ENCODE peak calls at places on chromosomes 6 and 20, in eight cellular contexts. B is substantia nigra, X is fibroblast of lung, F is neural progenitor cell, Z is MM.1S, P is IMR-90, D is hepatocyte, K is ovary. Y is an unnamed sample.

GRCh38 chr20:41649489-41649888 is 31.3 kb upstream of the CHD6 start:
- DNase-seq in B (no peak), X (no peak), F (no peak), Z (peak), P (no peak), D (peak), K (no peak), Y (no peak)

GRCh38 chr6:122458087-122458486 is 13.5 kb downstream of the SERINC1 start:
- DNase-seq in B (no peak), X (no peak), F (no peak), Z (no peak), P (no peak), D (no peak), K (no peak), Y (no peak)

GRCh38 chr20:49612127-49612738 is 44.3 kb upstream of the PTGIS start:
- DNase-seq in B (peak), X (no peak), F (no peak), Z (no peak), P (no peak), D (no peak), K (no peak), Y (no peak)

GRCh38 chr20:9531581-9531980 is 17.2 kb downstream of the LAMP5 start:
- DNase-seq in B (no peak), X (no peak), F (no peak), Z (no peak), P (no peak), D (no peak), K (no peak), Y (no peak)

GRCh38 chr6:117142995-117143394 is 122.4 kb upstream of the VGLL2 start:
- DNase-seq in B (no peak), X (no peak), F (no peak), Z (no peak), P (no peak), D (no peak), K (no peak), Y (no peak)

GRCh38 chr20:3887870-3888614 is 1.1 kb upstream of the PANK2 start:
- DNase-seq in B (no peak), X (peak), F (peak), Z (no peak), P (no peak), D (no peak), K (peak), Y (no peak)

GRCh38 chr6:119791746-119792145 is 442.2 kb upstream of the MAN1A1 start:
- DNase-seq in B (no peak), X (no peak), F (no peak), Z (no peak), P (no peak), D (no peak), K (no peak), Y (no peak)

GRCh38 chr6:142903806-142904205 is 41.2 kb downstream of the HIVEP2 start:
- DNase-seq in B (no peak), X (peak), F (no peak), Z (no peak), P (peak), D (no peak), K (no peak), Y (peak)

GRCh38 chr6:122198922-122199321 is 200.5 kb upstream of the HSF2 start:
- DNase-seq in B (no peak), X (no peak), F (no peak), Z (no peak), P (no peak), D (no peak), K (no peak), Y (no peak)

GRCh38 chr20:1566701-1567100 is 9.2 kb upstream of the SIRPD start:
- DNase-seq in B (no peak), X (no peak), F (no peak), Z (no peak), P (peak), D (peak), K (no peak), Y (no peak)

GRCh38 chr20:47680804-47681529 is 104.3 kb downstream of the SULF2 start:
- DNase-seq in B (no peak), X (no peak), F (no peak), Z (no peak), P (peak), D (no peak), K (no peak), Y (no peak)

GRCh38 chr6:151482290-151482689 is 11.5 kb upstream of the CCDC170 start:
- DNase-seq in B (no peak), X (peak), F (no peak), Z (no peak), P (peak), D (peak), K (no peak), Y (no peak)

GRCh38 chr20:62550087-62550565 is 74.3 kb upstream of the GATA5 start:
- DNase-seq in B (no peak), X (no peak), F (peak), Z (no peak), P (no peak), D (no peak), K (peak), Y (no peak)

GRCh38 chr6:76852776-76853175 is 610.5 kb downstream of the HTR1B start:
- DNase-seq in B (no peak), X (no peak), F (no peak), Z (peak), P (peak), D (no peak), K (no peak), Y (no peak)

GRCh38 chr20:50292324-50293243 is 102.0 kb downstream of the CEBPB start:
- DNase-seq in B (peak), X (peak), F (no peak), Z (no peak), P (peak), D (peak), K (peak), Y (no peak)

GRCh38 chr6:44537306-44538049 is 150.0 kb downstream of the CDC5L start:
- DNase-seq in B (no peak), X (no peak), F (no peak), Z (no peak), P (no peak), D (no peak), K (no peak), Y (no peak)

GRCh38 chr20:50191065-50191565 is 485 bp downstream of the CEBPB start:
- DNase-seq in B (no peak), X (no peak), F (no peak), Z (peak), P (no peak), D (peak), K (peak), Y (peak)

GRCh38 chr6:624979-625378 is 31.9 kb downstream of the HUS1B start:
- DNase-seq in B (no peak), X (peak), F (peak), Z (no peak), P (peak), D (peak), K (no peak), Y (no peak)

GRCh38 chr20:53866787-53867740 is 203.3 kb downstream of the BCAS1 start:
- DNase-seq in B (no peak), X (no peak), F (peak), Z (peak), P (no peak), D (no peak), K (no peak), Y (no peak)

GRCh38 chr6:5173862-5174643 is 86.7 kb downstream of the LYRM4 start:
- DNase-seq in B (peak), X (no peak), F (no peak), Z (peak), P (peak), D (no peak), K (no peak), Y (peak)

GRCh38 chr6:46254331-46254730 is 83.6 kb upstream of the ENPP5 start:
- DNase-seq in B (no peak), X (no peak), F (no peak), Z (no peak), P (no peak), D (no peak), K (no peak), Y (no peak)

GRCh38 chr20:4123537-4124225 is 108.3 kb upstream of the RNF24 start:
- DNase-seq in B (no peak), X (no peak), F (no peak), Z (no peak), P (no peak), D (no peak), K (no peak), Y (no peak)

GRCh38 chr6:16839780-16840179 is 78.5 kb upstream of the ATXN1 start:
- DNase-seq in B (no peak), X (no peak), F (no peak), Z (no peak), P (no peak), D (no peak), K (no peak), Y (no peak)
- H3K27ac ChIP-seq in B (no peak), X (no peak), F (no peak), Z (no peak), P (no peak), D (no peak), K (no peak), Y (peak)

GRCh38 chr20:44231193-44231592 is 15.9 kb upstream of the GDAP1L1 start:
- DNase-seq in B (no peak), X (no peak), F (no peak), Z (no peak), P (no peak), D (no peak), K (no peak), Y (no peak)

GRCh38 chr20:44224651-44225050 is 14.1 kb upstream of the OSER1 start:
- DNase-seq in B (no peak), X (no peak), F (no peak), Z (no peak), P (no peak), D (no peak), K (no peak), Y (no peak)

GRCh38 chr20:44233436-44234016 is 13.6 kb upstream of the GDAP1L1 start:
- DNase-seq in B (no peak), X (no peak), F (no peak), Z (no peak), P (no peak), D (no peak), K (no peak), Y (no peak)

GRCh38 chr20:44231713-44232468 is 15.2 kb upstream of the GDAP1L1 start:
- DNase-seq in B (no peak), X (no peak), F (peak), Z (no peak), P (no peak), D (no peak), K (no peak), Y (no peak)

GRCh38 chr20:44228465-44229258 is 18.1 kb upstream of the OSER1 start:
- DNase-seq in B (no peak), X (no peak), F (no peak), Z (no peak), P (no peak), D (no peak), K (no peak), Y (no peak)
- H3K27ac ChIP-seq in B (no peak), X (no peak), F (no peak), Z (no peak), P (no peak), D (no peak), K (no peak), Y (no peak)

GRCh38 chr20:33061626-33062025 is 7.9 kb downstream of the BPIFB3 start:
- DNase-seq in B (no peak), X (no peak), F (no peak), Z (no peak), P (no peak), D (no peak), K (no peak), Y (no peak)
- H3K27ac ChIP-seq in B (no peak), X (no peak), F (no peak), Z (no peak), P (no peak), D (no peak), K (no peak), Y (no peak)

DNA sequence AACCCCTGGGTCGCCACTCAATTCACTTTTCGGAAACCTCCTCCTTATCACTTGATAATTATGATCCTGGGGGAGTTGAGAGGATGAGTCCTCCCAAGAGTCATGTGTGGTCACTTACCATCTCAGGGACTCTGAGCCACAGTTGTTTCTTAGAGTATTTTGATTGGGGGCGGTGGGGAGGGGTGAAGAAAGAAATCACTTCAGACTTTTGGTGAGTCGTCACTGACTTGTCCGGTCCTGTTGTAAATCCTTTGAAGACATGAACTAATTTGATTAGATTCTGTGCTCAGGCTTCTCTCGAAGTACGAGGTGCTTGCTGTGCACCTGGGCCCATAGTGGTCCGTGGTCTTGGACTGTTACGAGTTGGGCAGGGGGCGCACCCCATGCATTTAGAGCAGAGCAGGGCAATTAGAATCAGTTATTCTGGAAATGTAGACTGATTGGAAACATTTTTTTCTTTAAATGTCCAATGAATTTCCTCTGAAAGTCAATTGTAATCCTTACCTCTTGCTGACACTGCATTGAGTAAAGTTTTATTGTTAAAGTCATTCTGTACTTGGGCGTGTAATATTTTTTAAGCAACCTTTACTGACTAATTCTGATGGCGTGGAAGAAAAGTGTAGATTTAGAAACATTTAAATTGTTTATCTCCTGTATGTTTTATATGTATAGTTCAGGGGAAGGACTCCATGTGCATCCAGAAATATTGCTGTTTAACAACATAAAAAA is 173.4 kb downstream of the SLC16A10 start:
- DNase-seq in B (no peak), X (no peak), F (no peak), Z (no peak), P (peak), D (no peak), K (no peak), Y (no peak)
- H3K27ac ChIP-seq in B (no peak), X (no peak), F (no peak), Z (no peak), P (no peak), D (no peak), K (no peak), Y (peak)

GRCh38 chr20:44279228-44279627 is 31.8 kb downstream of the FITM2 start:
- DNase-seq in B (no peak), X (peak), F (no peak), Z (no peak), P (peak), D (no peak), K (peak), Y (no peak)

GRCh38 chr20:44273231-44274215 is 26.4 kb downstream of the GDAP1L1 start:
- DNase-seq in B (no peak), X (no peak), F (no peak), Z (no peak), P (no peak), D (no peak), K (no peak), Y (no peak)

GRCh38 chr20:44268802-44269201 is 21.7 kb downstream of the GDAP1L1 start:
- DNase-seq in B (no peak), X (no peak), F (no peak), Z (no peak), P (no peak), D (no peak), K (no peak), Y (no peak)

GRCh38 chr20:44271915-44272663 is 25.0 kb downstream of the GDAP1L1 start:
- DNase-seq in B (no peak), X (no peak), F (peak), Z (no peak), P (no peak), D (no peak), K (no peak), Y (no peak)

GRCh38 chr20:44274303-44275017 is 27.4 kb downstream of the GDAP1L1 start:
- DNase-seq in B (no peak), X (no peak), F (no peak), Z (no peak), P (no peak), D (no peak), K (no peak), Y (no peak)
- H3K27ac ChIP-seq in B (no peak), X (no peak), F (no peak), Z (no peak), P (no peak), D (no peak), K (no peak), Y (no peak)

GRCh38 chr6:52611833-52612232 is 35.0 kb upstream of the TRAM2 start:
- DNase-seq in B (no peak), X (no peak), F (no peak), Z (no peak), P (no peak), D (no peak), K (no peak), Y (no peak)
- H3K27ac ChIP-seq in B (no peak), X (peak), F (no peak), Z (no peak), P (peak), D (peak), K (no peak), Y (no peak)

GRCh38 chr6:24802271-24803059 is 3.7 kb upstream of the ARMH2 start:
- DNase-seq in B (no peak), X (no peak), F (no peak), Z (no peak), P (peak), D (no peak), K (no peak), Y (no peak)

GRCh38 chr6:24796616-24797290 is 2.0 kb downstream of the ARMH2 start:
- DNase-seq in B (no peak), X (no peak), F (no peak), Z (no peak), P (no peak), D (no peak), K (no peak), Y (no peak)

GRCh38 chr6:24797596-24798216 is 1.0 kb downstream of the ARMH2 start:
- DNase-seq in B (no peak), X (no peak), F (no peak), Z (no peak), P (no peak), D (no peak), K (no peak), Y (no peak)

GRCh38 chr6:24798740-24799540 is at the start of gene ARMH2:
- DNase-seq in B (no peak), X (no peak), F (no peak), Z (no peak), P (peak), D (no peak), K (no peak), Y (no peak)

DNA sequence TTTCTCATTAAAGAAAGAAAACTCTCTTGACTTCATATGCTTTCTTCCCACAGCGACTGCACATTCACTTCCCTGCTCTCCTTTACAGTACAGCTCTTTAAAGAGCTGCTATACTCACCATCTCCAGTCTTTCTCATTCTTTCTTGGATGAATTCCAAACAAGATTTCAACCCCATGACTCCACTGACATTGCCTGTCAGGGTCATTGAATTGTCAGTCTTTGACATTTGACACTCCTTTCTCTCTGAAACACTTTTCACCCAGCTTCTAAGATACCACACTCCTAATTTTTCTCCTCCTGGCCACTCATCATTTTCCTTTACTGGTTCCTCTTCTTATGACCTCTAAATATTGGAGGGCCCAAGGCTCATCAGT is 811 bp upstream of the ARMH2 start:
- DNase-seq in B (no peak), X (no peak), F (no peak), Z (no peak), P (no peak), D (no peak), K (no peak), Y (no peak)
- H3K27ac ChIP-seq in B (no peak), X (no peak), F (no peak), Z (no peak), P (no peak), D (no peak), K (no peak), Y (no peak)

GRCh38 chr6:11433860-11434259 is 103.7 kb upstream of the TMEM170B start:
- DNase-seq in B (no peak), X (no peak), F (no peak), Z (no peak), P (no peak), D (no peak), K (no peak), Y (no peak)
- H3K27ac ChIP-seq in B (no peak), X (peak), F (no peak), Z (no peak), P (peak), D (peak), K (no peak), Y (no peak)

DNA sequence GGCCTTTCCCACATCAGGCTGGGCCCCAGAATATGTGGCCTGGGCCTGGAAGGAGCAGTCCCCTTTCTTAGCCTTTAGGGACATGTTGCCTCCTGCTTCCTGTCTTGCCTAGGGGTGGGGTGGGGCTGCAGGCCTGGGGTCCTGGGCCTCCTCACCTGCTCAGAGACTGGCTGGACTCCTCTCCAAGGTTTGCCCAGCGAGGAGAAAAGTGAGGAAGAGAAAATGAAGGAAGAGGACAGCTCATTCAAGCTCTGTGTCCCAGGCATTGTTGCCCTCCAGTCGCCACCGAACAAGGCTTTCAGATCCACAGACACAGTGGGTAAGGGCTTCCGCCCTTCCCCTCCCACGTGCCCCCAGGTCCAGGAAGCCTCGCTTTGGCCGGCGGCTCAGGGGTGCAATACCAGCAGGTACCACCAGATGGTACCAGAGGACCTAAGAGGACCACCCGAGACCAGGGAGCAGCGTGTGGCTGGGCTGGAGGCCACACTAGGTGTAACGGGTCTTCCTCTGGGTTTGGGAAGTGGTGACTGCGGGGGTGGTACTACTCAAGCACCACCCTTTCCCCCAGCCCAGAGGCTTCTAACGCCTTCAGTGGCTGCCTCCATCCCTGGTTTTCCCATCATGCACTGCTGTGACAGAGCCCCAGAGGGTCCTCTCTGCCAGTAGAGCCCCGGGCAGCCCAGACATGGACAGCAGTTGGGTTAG is 5.5 kb upstream of the BAK1 start:
- DNase-seq in B (peak), X (peak), F (peak), Z (peak), P (peak), D (peak), K (peak), Y (peak)
- H3K27ac ChIP-seq in B (no peak), X (no peak), F (no peak), Z (no peak), P (no peak), D (no peak), K (no peak), Y (no peak)

Y was measured in CD8-positive, alpha-beta memory T cell.